ENCODE peak calls at places on chromosomes 7 and 10, in five cellular contexts. Q is sigmoid colon, K is AG04450, A is prostate gland, L is AG09309. G is an unnamed sample.

GRCh38 chr10:50550291-50550839 is 73.4 kb downstream of the SGMS1 start:
- DNase-seq in A (no peak), K (no peak), L (no peak), Q (no peak), G (no peak)

GRCh38 chr7:70585071-70585470 is 546.9 kb upstream of the GALNT17 start:
- DNase-seq in K (no peak), Q (no peak), A (no peak), L (no peak), G (no peak)

GRCh38 chr10:104809288-104810090 is 168.4 kb downstream of the SORCS3 start:
- DNase-seq in A (no peak), L (no peak), Q (no peak), K (no peak), G (peak; percentile 9)

GRCh38 chr10:11756766-11757315 is 14.7 kb downstream of the ECHDC3 start:
- DNase-seq in K (no peak), L (no peak), A (no peak), Q (no peak), G (no peak)

GRCh38 chr10:58066979-58067378 is 200.7 kb downstream of the IPMK start:
- DNase-seq in Q (no peak), A (no peak), L (no peak), K (no peak), G (no peak)

GRCh38 chr7:98202367-98203195 is 8.7 kb upstream of the BHLHA15 start:
- DNase-seq in A (no peak), Q (no peak), L (no peak), K (no peak), G (no peak)

GRCh38 chr10:133281084-133281483 is 4.4 kb upstream of the ADAM8 start:
- DNase-seq in Q (no peak), A (no peak), L (no peak), K (no peak), G (no peak)

GRCh38 chr10:103072891-103073290 is 120.2 kb downstream of the NT5C2 start:
- DNase-seq in Q (no peak), K (no peak), A (no peak), L (no peak), G (no peak)

GRCh38 chr10:133528845-133529575 is 1.8 kb downstream of the CYP2E1 start:
- DNase-seq in K (no peak), Q (no peak), A (no peak), L (no peak), G (no peak)

GRCh38 chr10:78393094-78393493 is 359.4 kb downstream of the RPS24 start:
- DNase-seq in A (no peak), Q (no peak), K (no peak), L (no peak), G (no peak)

GRCh38 chr7:7579638-7580037 is 13.0 kb downstream of the MIOS start:
- DNase-seq in Q (no peak), A (no peak), K (no peak), L (no peak), G (no peak)

GRCh38 chr7:17181482-17181881 is 117.0 kb upstream of the AHR start:
- DNase-seq in A (no peak), L (no peak), K (no peak), Q (no peak), G (no peak)

GRCh38 chr7:132758983-132759382 is 182.7 kb upstream of the PLXNA4 start:
- DNase-seq in A (no peak), L (no peak), K (no peak), Q (no peak), G (no peak)

GRCh38 chr7:129952164-129952652 is 552 bp downstream of the UBE2H start:
- DNase-seq in K (no peak), Q (peak; percentile 71), L (no peak), A (peak; percentile 29), G (no peak)

GRCh38 chr7:155203059-155203881 is 94.4 kb upstream of the INSIG1 start:
- DNase-seq in K (no peak), Q (peak; percentile 59), L (no peak), A (no peak), G (no peak)

GRCh38 chr10:123564631-123565030 is 101.5 kb upstream of the GPR26 start:
- DNase-seq in Q (no peak), L (no peak), A (no peak), K (no peak), G (no peak)

GRCh38 chr10:127368101-127368500 is 171.7 kb upstream of the INSYN2A start:
- DNase-seq in L (no peak), Q (no peak), A (no peak), K (no peak), G (no peak)

GRCh38 chr10:87092861-87093460 is 1.7 kb downstream of the GLUD1 start:
- DNase-seq in Q (no peak), K (no peak), L (no peak), A (peak; percentile 27), G (no peak)

GRCh38 chr10:34658934-34659333 is 156.2 kb downstream of the PARD3 start:
- DNase-seq in K (no peak), A (no peak), L (no peak), Q (no peak), G (no peak)

GRCh38 chr10:13816195-13816926 is 229.6 kb downstream of the PRPF18 start:
- DNase-seq in Q (peak; percentile 86), L (peak; percentile 38), K (peak; percentile 90), A (peak; percentile 70), G (peak; percentile 47)

GRCh38 chr7:146146866-146147265 is 30.3 kb downstream of the CNTNAP2 start:
- DNase-seq in L (peak; percentile 39), Q (no peak), A (no peak), K (no peak), G (peak; percentile 3)

GRCh38 chr7:100620804-100621203 is 8.5 kb downstream of the MOSPD3 start:
- DNase-seq in L (no peak), K (no peak), A (no peak), Q (no peak), G (no peak)

GRCh38 chr7:21507627-21508343 is 35.1 kb upstream of the DNAH11 start:
- DNase-seq in A (peak; percentile 18), Q (peak; percentile 57), K (peak; percentile 7), L (peak; percentile 3), G (peak; percentile 19)

GRCh38 chr10:123637326-123637880 is 28.8 kb upstream of the GPR26 start:
- DNase-seq in K (no peak), L (peak; percentile 40), A (no peak), Q (no peak), G (no peak)

GRCh38 chr7:22445140-22445722 is 54.8 kb downstream of the STEAP1B start:
- DNase-seq in K (no peak), A (peak; percentile 68), L (no peak), Q (peak; percentile 80), G (no peak)

GRCh38 chr10:79070091-79070610 is 1.4 kb downstream of the ZMIZ1 start:
- DNase-seq in K (no peak), A (peak; percentile 50), Q (peak; percentile 83), L (no peak), G (no peak)

GRCh38 chr10:102644646-102645387 is 538 bp downstream of the TRIM8 start:
- DNase-seq in L (no peak), Q (peak; percentile 94), A (peak; percentile 78), K (no peak), G (no peak)

GRCh38 chr7:24975172-24975571 is 4.8 kb downstream of the OSBPL3 start:
- DNase-seq in Q (no peak), A (no peak), L (no peak), K (no peak), G (no peak)

GRCh38 chr7:101399759-101400158 is 37.1 kb downstream of the COL26A1 start:
- DNase-seq in Q (no peak), K (no peak), L (peak; percentile 16), A (no peak), G (no peak)

GRCh38 chr7:2220506-2220905 is 12.2 kb downstream of the MAD1L1 start:
- DNase-seq in K (no peak), Q (no peak), L (no peak), A (no peak), G (no peak)

GRCh38 chr10:122648599-122649428 is 50.8 kb downstream of the C10orf120 start:
- DNase-seq in A (peak; percentile 54), L (no peak), Q (peak; percentile 56), K (peak; percentile 2), G (peak; percentile 3)

GRCh38 chr7:130960208-130960988 is 226.4 kb upstream of the KLF14 start:
- DNase-seq in K (peak; percentile 96), L (peak; percentile 97), Q (no peak), A (no peak), G (peak; percentile 84)
- TF ChIP-seq CTCF in K (no peak), L (no peak), Q (no peak), A (no peak), G (no peak)

GRCh38 chr7:27101906-27102577 is 441 bp downstream of the HOXA2 start:
- DNase-seq in L (no peak), A (no peak), K (no peak), Q (peak; percentile 74), G (no peak)

GRCh38 chr7:27099224-27099838 is 3.2 kb downstream of the HOXA2 start:
- DNase-seq in L (no peak), K (no peak), Q (no peak), A (no peak), G (no peak)

GRCh38 chr7:27099839-27100225 is 2.7 kb downstream of the HOXA2 start:
- DNase-seq in A (no peak), Q (no peak), L (no peak), K (no peak), G (no peak)

GRCh38 chr7:27101188-27101905 is 1.1 kb downstream of the HOXA2 start:
- DNase-seq in L (no peak), A (no peak), Q (peak; percentile 78), K (no peak), G (no peak)

GRCh38 chr7:27100601-27101187 is 1.8 kb downstream of the HOXA2 start:
- DNase-seq in K (no peak), L (no peak), A (no peak), Q (no peak), G (no peak)
- H3K4me3 ChIP-seq in K (peak overlapping the region; percentile 70), L (no peak overlapping the region), A (no peak overlapping the region), Q (peak overlapping the region; percentile 37), G (no peak overlapping the region)

GRCh38 chr10:77234599-77234998 is 403.0 kb downstream of the KCNMA1 start:
- DNase-seq in A (no peak), K (no peak), L (no peak), Q (no peak), G (no peak)
- TF ChIP-seq CTCF in A (no peak), K (no peak), L (no peak), Q (no peak), G (no peak)

DNA sequence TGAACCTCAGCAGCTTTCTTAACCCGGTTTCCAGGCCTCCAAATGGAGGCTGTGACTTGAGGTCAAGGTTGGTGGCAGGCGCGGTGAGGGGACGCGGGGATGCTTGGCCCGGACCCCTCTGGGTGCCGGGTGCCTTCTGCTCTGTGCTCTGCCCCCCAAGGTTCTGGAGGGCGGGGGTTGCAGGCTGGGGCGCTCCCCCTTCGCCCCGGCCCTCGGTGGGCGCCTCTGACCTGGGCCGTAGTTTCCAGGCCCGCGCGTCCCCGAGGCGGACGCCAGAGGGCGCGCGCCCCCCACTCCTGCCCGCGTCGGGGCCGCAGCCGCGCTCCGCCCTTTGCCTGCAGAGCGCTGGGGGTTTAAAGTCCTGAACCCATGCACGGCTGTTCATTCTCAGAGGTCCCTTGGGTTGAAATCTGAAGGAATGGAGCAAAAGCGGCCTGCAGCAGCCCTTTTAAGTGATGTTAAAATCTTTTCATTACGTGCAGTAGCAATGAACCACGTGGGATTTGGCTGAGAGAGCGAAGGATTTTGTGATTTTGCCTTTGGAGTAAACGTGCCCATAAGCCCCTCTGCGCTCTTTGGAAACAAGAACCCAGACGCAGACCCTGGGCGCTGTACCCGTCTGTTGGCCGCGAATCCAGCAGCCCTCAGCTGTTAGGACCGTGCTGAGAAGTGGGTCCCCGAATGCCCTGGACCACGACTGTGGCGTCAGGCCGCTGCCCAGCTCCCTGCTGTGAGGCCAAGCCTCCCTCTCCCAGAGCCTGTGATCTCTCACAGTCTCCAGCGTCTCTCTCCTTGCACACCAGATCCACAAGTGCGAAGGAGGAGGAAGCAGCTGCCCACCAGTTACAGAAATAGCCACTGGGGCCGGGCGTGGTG is 135.0 kb downstream of the ACTR3B start:
- DNase-seq in K (no peak), A (no peak), Q (no peak), L (no peak), G (no peak)
- H3K4me3 ChIP-seq in K (no peak overlapping the region), A (no peak overlapping the region), Q (no peak overlapping the region), L (no peak overlapping the region), G (no peak overlapping the region)